ENCODE peak calls at places on chromosomes 12 and 14, in five cellular contexts. One of them, this sample, is unnamed.

GRCh38 chr12:47164730-47165439 is 85.1 kb upstream of the AMIGO2 start:
- DNase-seq in HCT116: no peak
- DNase-seq in H1: no peak
- DNase-seq in HL-60: no peak
- DNase-seq in endothelial cell of umbilical vein: no peak
- DNase-seq in this sample: no peak

GRCh38 chr14:50545618-50546017 is 13.2 kb upstream of the MAP4K5 start:
- DNase-seq in H1: no peak
- DNase-seq in HL-60: no peak
- DNase-seq in HCT116: no peak
- DNase-seq in endothelial cell of umbilical vein: no peak
- DNase-seq in this sample: peak; percentile 58

GRCh38 chr14:102927878-102928411 is 5.5 kb downstream of the AMN start:
- DNase-seq in H1: no peak
- DNase-seq in endothelial cell of umbilical vein: no peak
- DNase-seq in HCT116: no peak
- DNase-seq in HL-60: peak; percentile 44
- DNase-seq in this sample: no peak

GRCh38 chr12:125406131-125406530 is 340.9 kb downstream of the AACS start:
- DNase-seq in H1: no peak
- DNase-seq in endothelial cell of umbilical vein: no peak
- DNase-seq in HCT116: no peak
- DNase-seq in HL-60: no peak
- DNase-seq in this sample: no peak

GRCh38 chr14:32826404-32827082 is 112.1 kb upstream of the NPAS3 start:
- DNase-seq in endothelial cell of umbilical vein: no peak
- DNase-seq in HCT116: no peak
- DNase-seq in HL-60: no peak
- DNase-seq in H1: no peak
- DNase-seq in this sample: no peak

GRCh38 chr12:92717202-92717601 is 14.4 kb downstream of the PLEKHG7 start:
- DNase-seq in endothelial cell of umbilical vein: peak; percentile 64
- DNase-seq in HL-60: peak; percentile 56
- DNase-seq in HCT116: peak; percentile 13
- DNase-seq in H1: no peak
- DNase-seq in this sample: peak; percentile 20

GRCh38 chr12:67456281-67456918 is 187.2 kb downstream of the CAND1 start:
- DNase-seq in endothelial cell of umbilical vein: no peak
- DNase-seq in HCT116: no peak
- DNase-seq in H1: no peak
- DNase-seq in HL-60: no peak
- DNase-seq in this sample: peak; percentile 68

GRCh38 chr14:62722406-62722805 is 322.9 kb downstream of the KCNH5 start:
- DNase-seq in endothelial cell of umbilical vein: no peak
- DNase-seq in HCT116: no peak
- DNase-seq in H1: no peak
- DNase-seq in HL-60: no peak
- DNase-seq in this sample: peak; percentile 72

GRCh38 chr14:60649815-60650381 is 621 bp upstream of the SIX1 start:
- DNase-seq in HCT116: no peak
- DNase-seq in H1: no peak
- DNase-seq in HL-60: no peak
- DNase-seq in endothelial cell of umbilical vein: no peak
- DNase-seq in this sample: peak; percentile 40

GRCh38 chr14:75636100-75636692 is 24.5 kb downstream of the ERG28 start:
- DNase-seq in HL-60: no peak
- DNase-seq in endothelial cell of umbilical vein: no peak
- DNase-seq in H1: no peak
- DNase-seq in HCT116: no peak
- DNase-seq in this sample: no peak

GRCh38 chr12:1801285-1801975 is 18.9 kb upstream of the LRTM2 start:
- DNase-seq in HCT116: no peak
- DNase-seq in H1: no peak
- DNase-seq in HL-60: no peak
- DNase-seq in endothelial cell of umbilical vein: no peak
- DNase-seq in this sample: no peak

GRCh38 chr14:52951730-52952481 is 1.1 kb upstream of the FERMT2 start:
- DNase-seq in endothelial cell of umbilical vein: peak; percentile 75
- DNase-seq in H1: no peak
- DNase-seq in HL-60: no peak
- DNase-seq in HCT116: peak; percentile 61
- DNase-seq in this sample: peak; percentile 48

GRCh38 chr14:75323571-75323970 is 44.9 kb downstream of the FOS start:
- DNase-seq in endothelial cell of umbilical vein: no peak
- DNase-seq in HL-60: no peak
- DNase-seq in H1: no peak
- DNase-seq in HCT116: no peak
- DNase-seq in this sample: peak; percentile 37

GRCh38 chr14:74945261-74945851 is 10.0 kb downstream of the PGF start:
- DNase-seq in endothelial cell of umbilical vein: peak; percentile 26
- DNase-seq in HCT116: peak; percentile 27
- DNase-seq in H1: peak; percentile 93
- DNase-seq in HL-60: peak; percentile 28
- DNase-seq in this sample: no peak

GRCh38 chr14:28577187-28577586 is 189.4 kb upstream of the FOXG1 start:
- DNase-seq in H1: no peak
- DNase-seq in endothelial cell of umbilical vein: peak; percentile 1
- DNase-seq in HL-60: no peak
- DNase-seq in HCT116: no peak
- DNase-seq in this sample: no peak

GRCh38 chr14:32738206-32738871 is 200.3 kb upstream of the NPAS3 start:
- DNase-seq in endothelial cell of umbilical vein: no peak
- DNase-seq in H1: no peak
- DNase-seq in HL-60: no peak
- DNase-seq in HCT116: no peak
- DNase-seq in this sample: peak; percentile 76

GRCh38 chr12:130715150-130715995 is 726 bp downstream of the RIMBP2 start:
- DNase-seq in endothelial cell of umbilical vein: no peak
- DNase-seq in HCT116: no peak
- DNase-seq in H1: peak; percentile 58
- DNase-seq in HL-60: no peak
- DNase-seq in this sample: no peak

GRCh38 chr14:105806568-105806967 is 280.2 kb downstream of the TMEM121 start:
- DNase-seq in HCT116: no peak
- DNase-seq in HL-60: no peak
- DNase-seq in H1: no peak
- DNase-seq in endothelial cell of umbilical vein: no peak
- DNase-seq in this sample: no peak

GRCh38 chr12:3655331-3655900 is 97.5 kb downstream of the CRACR2A start:
- DNase-seq in H1: peak; percentile 72
- DNase-seq in HL-60: peak; percentile 12
- DNase-seq in endothelial cell of umbilical vein: peak; percentile 4
- DNase-seq in HCT116: no peak
- DNase-seq in this sample: peak; percentile 19

GRCh38 chr12:57063991-57064725 is 14.2 kb upstream of the MYO1A start:
- DNase-seq in H1: no peak
- DNase-seq in HCT116: no peak
- DNase-seq in endothelial cell of umbilical vein: no peak
- DNase-seq in HL-60: no peak
- DNase-seq in this sample: no peak

GRCh38 chr12:127729381-127729780 is 537.6 kb upstream of the TMEM132C start:
- DNase-seq in HCT116: no peak
- DNase-seq in HL-60: no peak
- DNase-seq in H1: no peak
- DNase-seq in endothelial cell of umbilical vein: no peak
- DNase-seq in this sample: no peak

GRCh38 chr12:572532-572899 is 90.7 kb downstream of the NINJ2 start:
- DNase-seq in HL-60: no peak
- DNase-seq in H1: no peak
- DNase-seq in endothelial cell of umbilical vein: peak; percentile 10
- DNase-seq in HCT116: peak; percentile 21
- DNase-seq in this sample: peak; percentile 56

GRCh38 chr14:87989613-87990299 is 3.2 kb downstream of the GALC start:
- DNase-seq in endothelial cell of umbilical vein: no peak
- DNase-seq in HL-60: no peak
- DNase-seq in HCT116: no peak
- DNase-seq in H1: no peak
- DNase-seq in this sample: peak; percentile 65

GRCh38 chr14:95143813-95144620 is 13.3 kb downstream of the DICER1 start:
- DNase-seq in HCT116: no peak
- DNase-seq in endothelial cell of umbilical vein: peak; percentile 31
- DNase-seq in HL-60: no peak
- DNase-seq in H1: no peak
- DNase-seq in this sample: no peak

GRCh38 chr12:117060927-117061300 is 38.3 kb downstream of the TESC start:
- DNase-seq in HL-60: peak; percentile 74
- DNase-seq in endothelial cell of umbilical vein: no peak
- DNase-seq in HCT116: no peak
- DNase-seq in H1: no peak
- DNase-seq in this sample: no peak

GRCh38 chr14:35114036-35114435 is 7.8 kb downstream of the PPP2R3C start:
- DNase-seq in HCT116: no peak
- DNase-seq in H1: no peak
- DNase-seq in HL-60: no peak
- DNase-seq in endothelial cell of umbilical vein: no peak
- DNase-seq in this sample: peak; percentile 28

GRCh38 chr12:29807125-29807524 is 23.4 kb upstream of the TMTC1 start:
- DNase-seq in HL-60: no peak
- DNase-seq in endothelial cell of umbilical vein: no peak
- DNase-seq in H1: no peak
- DNase-seq in HCT116: no peak
- DNase-seq in this sample: peak; percentile 60

GRCh38 chr14:70064111-70064885 is 124.5 kb downstream of the SLC8A3 start:
- DNase-seq in HCT116: no peak
- DNase-seq in HL-60: no peak
- DNase-seq in endothelial cell of umbilical vein: no peak
- DNase-seq in H1: no peak
- DNase-seq in this sample: no peak
- TF ChIP-seq CTCF in HCT116: no peak
- TF ChIP-seq CTCF in HL-60: no peak
- TF ChIP-seq CTCF in endothelial cell of umbilical vein: no peak
- TF ChIP-seq CTCF in H1: no peak
- TF ChIP-seq CTCF in this sample: no peak

DNA sequence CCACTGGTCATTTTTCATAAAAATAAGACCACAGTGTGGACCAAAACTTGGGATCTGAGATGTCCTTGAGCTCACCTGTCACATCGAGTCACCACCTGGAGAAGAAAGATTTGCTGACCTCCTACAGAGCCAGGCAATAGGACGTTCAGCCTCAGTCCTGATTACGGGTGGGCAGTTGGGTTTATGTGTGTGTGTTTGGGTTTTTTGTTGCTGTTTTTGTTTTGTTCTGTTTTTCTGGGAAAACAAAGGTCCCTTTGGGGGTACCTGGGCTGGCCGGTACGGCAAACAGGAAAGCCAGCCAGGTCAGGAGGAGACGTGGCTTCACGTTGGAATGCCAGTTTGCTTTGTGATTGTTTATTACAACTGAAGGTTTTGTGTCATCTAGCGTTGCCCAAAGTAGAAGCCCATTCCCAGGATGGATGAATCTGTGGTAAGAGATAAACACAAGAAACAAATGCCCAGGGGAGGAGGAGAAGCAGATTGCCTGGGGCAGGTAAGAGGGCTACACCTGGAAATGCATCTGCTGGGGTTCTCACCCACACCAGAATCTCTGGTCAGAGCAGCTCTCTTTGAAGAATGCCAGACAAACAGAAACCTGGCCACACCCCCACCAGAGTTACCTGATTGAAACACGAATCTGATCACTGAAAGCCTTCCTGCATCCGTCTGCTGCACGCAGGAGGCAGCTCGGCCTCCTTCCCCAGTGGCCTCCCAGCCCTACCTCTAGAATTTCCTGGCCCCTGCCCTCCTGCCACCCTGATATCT is 100.1 kb upstream of the DIO3 start:
- DNase-seq in HL-60: no peak
- DNase-seq in H1: no peak
- DNase-seq in HCT116: no peak
- DNase-seq in endothelial cell of umbilical vein: no peak
- DNase-seq in this sample: no peak
- H3K27me3 ChIP-seq in HL-60: peaks cover 22% of the 10 kb centered on the region
- H3K27me3 ChIP-seq in H1: peaks cover 59% of the 10 kb centered on the region
- H3K27me3 ChIP-seq in HCT116: no peaks in the 10 kb centered on the region
- H3K27me3 ChIP-seq in endothelial cell of umbilical vein: peaks cover 41% of the 10 kb centered on the region
- H3K27me3 ChIP-seq in this sample: peaks cover 15% of the 10 kb centered on the region

GRCh38 chr14:23102801-23103200 is 2.0 kb downstream of the CIROP start:
- DNase-seq in endothelial cell of umbilical vein: no peak
- DNase-seq in H1: no peak
- DNase-seq in HCT116: no peak
- DNase-seq in HL-60: no peak
- DNase-seq in this sample: no peak
- H3K4me3 ChIP-seq in endothelial cell of umbilical vein: no peak overlapping the region
- H3K4me3 ChIP-seq in H1: no peak overlapping the region
- H3K4me3 ChIP-seq in HCT116: no peak overlapping the region
- H3K4me3 ChIP-seq in HL-60: no peak overlapping the region
- H3K4me3 ChIP-seq in this sample: no peak overlapping the region

GRCh38 chr14:65604535-65604934 is 192.0 kb downstream of the FUT8 start:
- DNase-seq in HL-60: no peak
- DNase-seq in H1: no peak
- DNase-seq in HCT116: no peak
- DNase-seq in endothelial cell of umbilical vein: no peak
- DNase-seq in this sample: no peak

GRCh38 chr14:65599375-65599774 is 186.8 kb downstream of the FUT8 start:
- DNase-seq in HCT116: no peak
- DNase-seq in endothelial cell of umbilical vein: peak; percentile 18
- DNase-seq in HL-60: no peak
- DNase-seq in H1: no peak
- DNase-seq in this sample: no peak

GRCh38 chr14:65600742-65601141 is 188.2 kb downstream of the FUT8 start:
- DNase-seq in HL-60: no peak
- DNase-seq in HCT116: no peak
- DNase-seq in H1: no peak
- DNase-seq in endothelial cell of umbilical vein: no peak
- DNase-seq in this sample: peak; percentile 65

GRCh38 chr14:65604946-65605345 is 192.4 kb downstream of the FUT8 start:
- DNase-seq in HL-60: no peak
- DNase-seq in endothelial cell of umbilical vein: peak; percentile 15
- DNase-seq in HCT116: no peak
- DNase-seq in H1: no peak
- DNase-seq in this sample: peak; percentile 23
- TF ChIP-seq CTCF in HL-60: no peak
- TF ChIP-seq CTCF in endothelial cell of umbilical vein: no peak
- TF ChIP-seq CTCF in HCT116: peak; percentile 34
- TF ChIP-seq CTCF in H1: no peak
- TF ChIP-seq CTCF in this sample: no peak

DNA sequence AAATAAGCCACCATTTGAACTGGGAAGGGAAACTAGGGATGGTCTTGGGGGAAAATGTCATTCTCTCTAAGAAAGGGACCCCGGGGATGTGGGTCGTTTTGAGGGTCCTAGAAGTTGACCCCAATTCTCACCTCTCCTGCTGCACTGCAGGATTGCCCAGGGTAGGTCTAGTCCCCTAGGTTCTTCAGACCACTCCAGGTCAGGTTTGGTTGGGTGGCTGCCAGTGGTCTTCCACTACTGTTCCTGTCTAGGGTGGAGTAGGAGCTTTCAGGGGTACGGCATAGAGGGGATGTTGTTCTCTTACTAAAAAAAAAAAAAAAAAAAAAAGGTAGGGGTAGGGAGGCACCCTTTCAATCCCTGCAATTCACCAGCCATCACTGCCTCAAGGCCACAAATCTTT is 7.3 kb downstream of the HOXC8 start:
- DNase-seq in HL-60: no peak
- DNase-seq in HCT116: no peak
- DNase-seq in endothelial cell of umbilical vein: no peak
- DNase-seq in H1: no peak
- DNase-seq in this sample: no peak
- H3K27me3 ChIP-seq in HL-60: peaks cover 56% of the 10 kb centered on the region
- H3K27me3 ChIP-seq in HCT116: no peaks in the 10 kb centered on the region
- H3K27me3 ChIP-seq in endothelial cell of umbilical vein: peaks cover 91% of the 10 kb centered on the region
- H3K27me3 ChIP-seq in H1: peaks cover 100% of the 10 kb centered on the region
- H3K27me3 ChIP-seq in this sample: peaks cover 55% of the 10 kb centered on the region

GRCh38 chr12:107306141-107306670 is 212.9 kb upstream of the CRY1 start:
- DNase-seq in HL-60: no peak
- DNase-seq in HCT116: no peak
- DNase-seq in H1: no peak
- DNase-seq in endothelial cell of umbilical vein: no peak
- DNase-seq in this sample: no peak
- H3K4me3 ChIP-seq in HL-60: no peak overlapping the region
- H3K4me3 ChIP-seq in HCT116: no peak overlapping the region
- H3K4me3 ChIP-seq in H1: no peak overlapping the region
- H3K4me3 ChIP-seq in endothelial cell of umbilical vein: no peak overlapping the region
- H3K4me3 ChIP-seq in this sample: no peak overlapping the region

This sample was measured in bronchial epithelial cell.